ENCODE peak calls at places on chromosomes 11 and 22, in six cellular contexts. H, P, U, R, L and D are unnamed samples.

GRCh38 chr22:44840611-44841322 is 88.4 kb downstream of the ARHGAP8 start:
- DNase-seq in H (no peak), P (no peak), U (no peak), R (no peak), L (no peak), D (no peak)

GRCh38 chr11:118929496-118930151 is 3.9 kb upstream of the BCL9L start:
- DNase-seq in H (peak), P (peak), U (peak), R (peak), L (peak), D (peak)

GRCh38 chr11:75536786-75537629 is 11.3 kb upstream of the GDPD5 start:
- DNase-seq in H (peak), P (no peak), U (peak), R (no peak), L (no peak), D (no peak)

GRCh38 chr22:39721456-39722325 is 151.1 kb downstream of the CACNA1I start:
- DNase-seq in H (no peak), P (no peak), U (no peak), R (no peak), L (no peak), D (no peak)

GRCh38 chr11:130042093-130042591 is 27.6 kb upstream of the APLP2 start:
- DNase-seq in H (no peak), P (no peak), U (peak), R (no peak), L (no peak), D (no peak)

GRCh38 chr22:49997932-49998717 is 14.4 kb downstream of the IL17REL start:
- DNase-seq in H (no peak), P (no peak), U (no peak), R (no peak), L (no peak), D (no peak)

GRCh38 chr22:49018601-49019000 is 809.1 kb downstream of the BRD1 start:
- DNase-seq in H (no peak), P (no peak), U (no peak), R (no peak), L (no peak), D (no peak)

GRCh38 chr11:33724644-33725035 is 11.6 kb downstream of the CD59 start:
- DNase-seq in H (no peak), P (no peak), U (no peak), R (no peak), L (no peak), D (no peak)

GRCh38 chr11:1138053-1138452 is 19.7 kb upstream of the MUC5AC start:
- DNase-seq in H (no peak), P (no peak), U (peak), R (no peak), L (no peak), D (no peak)

GRCh38 chr11:103079833-103080232 is 12.1 kb downstream of the DCUN1D5 start:
- DNase-seq in H (no peak), P (no peak), U (peak), R (no peak), L (no peak), D (no peak)

GRCh38 chr11:1460994-1461805 is 25.4 kb downstream of the MOB2 start:
- DNase-seq in H (no peak), P (no peak), U (no peak), R (no peak), L (no peak), D (no peak)

GRCh38 chr22:40525250-40525884 is 111.2 kb downstream of the MRTFA start:
- DNase-seq in H (no peak), P (peak), U (peak), R (peak), L (peak), D (peak)

GRCh38 chr11:61537326-61537725 is 28.8 kb downstream of the LRRC10B start:
- DNase-seq in H (no peak), P (no peak), U (no peak), R (no peak), L (no peak), D (no peak)

GRCh38 chr22:47811971-47812370 is 1049.5 kb downstream of the TBC1D22A start:
- DNase-seq in H (no peak), P (no peak), U (no peak), R (no peak), L (no peak), D (no peak)

GRCh38 chr11:3907590-3907989 is 52.1 kb downstream of the STIM1 start:
- DNase-seq in H (no peak), P (no peak), U (peak), R (no peak), L (peak), D (no peak)

GRCh38 chr11:103682318-103683184 is 353.9 kb upstream of the DDI1 start:
- DNase-seq in H (peak), P (peak), U (peak), R (peak), L (peak), D (peak)

GRCh38 chr11:29629281-29629680 is 387.5 kb downstream of the KCNA4 start:
- DNase-seq in H (no peak), P (peak), U (peak), R (no peak), L (no peak), D (peak)

GRCh38 chr22:31344369-31345330 is 1.5 kb downstream of the PATZ1 start:
- DNase-seq in H (no peak), P (peak), U (peak), R (peak), L (no peak), D (peak)

GRCh38 chr11:63564785-63565350 is 1.7 kb upstream of the PLAAT2 start:
- DNase-seq in H (no peak), P (no peak), U (peak), R (no peak), L (no peak), D (peak)

GRCh38 chr11:107675902-107676301 is 36.0 kb downstream of the SLN start:
- DNase-seq in H (no peak), P (no peak), U (no peak), R (no peak), L (peak), D (no peak)

GRCh38 chr22:37267661-37268413 is 14.5 kb upstream of the CYTH4 start:
- DNase-seq in H (no peak), P (no peak), U (no peak), R (no peak), L (peak), D (no peak)

GRCh38 chr22:37269930-37270678 is 12.2 kb upstream of the CYTH4 start:
- DNase-seq in H (no peak), P (no peak), U (no peak), R (no peak), L (no peak), D (no peak)

GRCh38 chr22:37263966-37264887 is 18.1 kb upstream of the CYTH4 start:
- DNase-seq in H (no peak), P (no peak), U (no peak), R (no peak), L (no peak), D (no peak)

GRCh38 chr22:37267128-37267587 is 15.2 kb upstream of the CYTH4 start:
- DNase-seq in H (no peak), P (peak), U (peak), R (peak), L (peak), D (peak)

GRCh38 chr22:37266581-37267127 is 15.7 kb upstream of the CYTH4 start:
- DNase-seq in H (no peak), P (no peak), U (no peak), R (no peak), L (no peak), D (no peak)
- TF ChIP-seq CTCF in H (no peak), P (no peak), U (no peak), R (no peak), L (no peak), D (no peak)

GRCh38 chr11:124746621-124747243 is 5.3 kb downstream of the VSIG2 start:
- DNase-seq in H (peak), P (peak), U (peak), R (peak), L (peak), D (peak)

GRCh38 chr11:124745270-124745834 is 5.6 kb downstream of the NRGN start:
- DNase-seq in H (no peak), P (peak), U (no peak), R (no peak), L (no peak), D (no peak)

GRCh38 chr11:124748100-124748418 is 4.0 kb downstream of the VSIG2 start:
- DNase-seq in H (no peak), P (no peak), U (no peak), R (no peak), L (no peak), D (no peak)

GRCh38 chr11:124747406-124748099 is 4.5 kb downstream of the VSIG2 start:
- DNase-seq in H (no peak), P (no peak), U (no peak), R (no peak), L (no peak), D (no peak)

GRCh38 chr11:124745835-124746620 is 6.0 kb downstream of the VSIG2 start:
- DNase-seq in H (no peak), P (peak), U (no peak), R (peak), L (peak), D (peak)
- TF ChIP-seq EZH2 in H (no peak), P (peak), U (no peak), R (peak), L (no peak), D (peak)

GRCh38 chr22:21443735-21444421 is 23.3 kb upstream of the TMEM191C start:
- DNase-seq in H (no peak), P (peak), U (no peak), R (no peak), L (no peak), D (no peak)
- TF ChIP-seq EZH2phosphoT487 in H (no peak), P (no peak), U (no peak), R (no peak), L (no peak), D (no peak)

DNA sequence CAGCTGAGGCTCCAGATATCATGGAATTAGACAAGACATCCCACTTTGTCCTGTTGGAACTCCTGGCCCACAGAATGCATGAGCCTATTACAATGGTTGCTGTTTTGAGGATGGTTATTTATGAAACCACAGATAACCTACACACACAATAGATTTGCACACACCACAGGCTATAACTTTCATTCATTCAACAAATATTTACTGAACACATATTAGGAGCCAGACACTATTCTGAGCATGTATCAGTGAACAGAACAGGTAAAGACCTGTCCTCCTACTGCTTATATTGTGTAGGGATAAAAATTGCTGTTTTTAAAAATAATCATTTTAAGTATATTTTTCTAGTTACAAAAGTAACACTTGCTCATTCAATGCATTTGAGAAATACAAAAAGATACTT is 13.4 kb upstream of the LDLRAD3 start:
- DNase-seq in H (no peak), P (no peak), U (no peak), R (no peak), L (no peak), D (no peak)
- TF ChIP-seq CTCF in H (no peak), P (no peak), U (no peak), R (no peak), L (no peak), D (no peak)